ENCODE peak calls at places on chromosomes 6 and 20, in six cellular contexts. R, K, S, Q, X and B are unnamed samples.

GRCh38 chr20:54475334-54476287 is at the start of gene DOK5:
- DNase-seq in R (peak), K (no peak), S (peak), Q (peak), X (peak), B (no peak)

GRCh38 chr20:63536241-63536977 is 767 bp downstream of the PTK6 start:
- DNase-seq in R (peak), K (no peak), S (peak), Q (peak), X (peak), B (no peak)

GRCh38 chr6:129678463-129678862 is 31.5 kb downstream of the ARHGAP18 start:
- DNase-seq in R (no peak), K (no peak), S (no peak), Q (no peak), X (no peak), B (no peak)

GRCh38 chr6:57265755-57266221 is 43.7 kb upstream of the RAB23 start:
- DNase-seq in R (no peak), K (no peak), S (no peak), Q (peak), X (peak), B (no peak)

GRCh38 chr20:47222728-47223127 is 133.8 kb downstream of the ZMYND8 start:
- DNase-seq in R (no peak), K (no peak), S (no peak), Q (no peak), X (no peak), B (no peak)

GRCh38 chr20:15931897-15932296 is 641.4 kb downstream of the KIF16B start:
- DNase-seq in R (no peak), K (no peak), S (no peak), Q (no peak), X (no peak), B (no peak)

GRCh38 chr20:57197352-57198198 is 68.9 kb downstream of the BMP7 start:
- DNase-seq in R (no peak), K (no peak), S (no peak), Q (no peak), X (no peak), B (no peak)

GRCh38 chr20:49594143-49594928 is 26.4 kb upstream of the PTGIS start:
- DNase-seq in R (no peak), K (no peak), S (no peak), Q (peak), X (peak), B (peak)

GRCh38 chr6:100228437-100229424 is 234.7 kb upstream of the MCHR2 start:
- DNase-seq in R (peak), K (peak), S (peak), Q (peak), X (peak), B (peak)

GRCh38 chr6:56378507-56378906 is 131.1 kb upstream of the COL21A1 start:
- DNase-seq in R (no peak), K (no peak), S (no peak), Q (no peak), X (no peak), B (no peak)

GRCh38 chr20:2006452-2007381 is 12.9 kb upstream of the PDYN start:
- DNase-seq in R (no peak), K (peak), S (peak), Q (peak), X (peak), B (peak)

GRCh38 chr6:41371461-41371991 is 36.1 kb downstream of the NCR2 start:
- DNase-seq in R (peak), K (no peak), S (peak), Q (peak), X (peak), B (no peak)

GRCh38 chr6:404685-405423 is 13.3 kb downstream of the IRF4 start:
- DNase-seq in R (no peak), K (peak), S (no peak), Q (no peak), X (no peak), B (peak)

GRCh38 chr6:112348891-112349736 is 2.0 kb downstream of the RFPL4B start:
- DNase-seq in R (no peak), K (no peak), S (no peak), Q (no peak), X (no peak), B (no peak)

GRCh38 chr20:48761023-48761785 is 66.6 kb downstream of the PREX1 start:
- DNase-seq in R (no peak), K (peak), S (no peak), Q (no peak), X (no peak), B (peak)

GRCh38 chr20:58174708-58175287 is 53.7 kb downstream of the ANKRD60 start:
- DNase-seq in R (no peak), K (no peak), S (no peak), Q (no peak), X (no peak), B (no peak)

GRCh38 chr20:50762435-50763201 is 31.2 kb downstream of the PARD6B start:
- DNase-seq in R (no peak), K (no peak), S (no peak), Q (peak), X (peak), B (no peak)

GRCh38 chr20:54049156-54049555 is 21.2 kb downstream of the BCAS1 start:
- DNase-seq in R (no peak), K (no peak), S (no peak), Q (peak), X (peak), B (no peak)

GRCh38 chr6:624979-625378 is 31.9 kb downstream of the HUS1B start:
- DNase-seq in R (peak), K (peak), S (no peak), Q (peak), X (peak), B (no peak)

GRCh38 chr6:11486959-11487358 is 50.6 kb upstream of the TMEM170B start:
- DNase-seq in R (no peak), K (no peak), S (no peak), Q (no peak), X (no peak), B (no peak)

GRCh38 chr6:136723780-136724179 is 68.5 kb downstream of the MAP3K5 start:
- DNase-seq in R (no peak), K (peak), S (no peak), Q (no peak), X (no peak), B (peak)

GRCh38 chr6:45382391-45382790 is 4.7 kb upstream of the SUPT3H start:
- DNase-seq in R (no peak), K (no peak), S (no peak), Q (no peak), X (no peak), B (no peak)

GRCh38 chr6:136158971-136159370 is 91.1 kb downstream of the MTFR2 start:
- DNase-seq in R (no peak), K (no peak), S (no peak), Q (no peak), X (no peak), B (no peak)

GRCh38 chr6:158737710-158738615 is 81.2 kb downstream of the EZR start:
- DNase-seq in R (no peak), K (no peak), S (no peak), Q (no peak), X (peak), B (no peak)

GRCh38 chr20:24987244-24987643 is 5.3 kb downstream of the APMAP start:
- DNase-seq in R (no peak), K (no peak), S (no peak), Q (no peak), X (no peak), B (peak)

GRCh38 chr6:139145661-139146060 is 10.8 kb downstream of the HECA start:
- DNase-seq in R (no peak), K (no peak), S (no peak), Q (no peak), X (no peak), B (no peak)

GRCh38 chr20:21453676-21454075 is 56.4 kb upstream of the NKX2-4 start:
- DNase-seq in R (no peak), K (no peak), S (no peak), Q (no peak), X (no peak), B (no peak)

GRCh38 chr6:135938588-135939215 is 87.2 kb downstream of the PDE7B start:
- DNase-seq in R (no peak), K (peak), S (no peak), Q (peak), X (peak), B (no peak)

GRCh38 chr20:25005220-25005619 is 12.7 kb upstream of the APMAP start:
- DNase-seq in R (no peak), K (no peak), S (no peak), Q (peak), X (peak), B (no peak)

GRCh38 chr6:121436172-121436965 is 923 bp downstream of the GJA1 start:
- DNase-seq in R (peak), K (no peak), S (no peak), Q (peak), X (peak), B (no peak)

GRCh38 chr6:100283288-100283687 is 181.4 kb downstream of the SIM1 start:
- DNase-seq in R (no peak), K (no peak), S (no peak), Q (peak), X (peak), B (no peak)

GRCh38 chr6:26270121-26270861 is 94.7 kb upstream of the BTN3A2 start:
- DNase-seq in R (no peak), K (peak), S (no peak), Q (no peak), X (no peak), B (peak)

GRCh38 chr6:160036790-160037206 is 67.9 kb downstream of the IGF2R start:
- DNase-seq in R (no peak), K (no peak), S (no peak), Q (peak), X (peak), B (no peak)

GRCh38 chr6:156068870-156069269 is 613.2 kb upstream of the NOX3 start:
- DNase-seq in R (no peak), K (peak), S (no peak), Q (no peak), X (no peak), B (no peak)
- TF ChIP-seq CTCF in R (no peak), K (peak), S (no peak), Q (no peak), X (no peak), B (no peak)

GRCh38 chr6:161922631-161923119 is 648.8 kb upstream of the AGPAT4 start:
- DNase-seq in R (no peak), K (peak), S (peak), Q (peak), X (peak), B (peak)
- TF ChIP-seq CTCF in R (no peak), K (peak), S (peak), Q (no peak), X (peak), B (no peak)

DNA sequence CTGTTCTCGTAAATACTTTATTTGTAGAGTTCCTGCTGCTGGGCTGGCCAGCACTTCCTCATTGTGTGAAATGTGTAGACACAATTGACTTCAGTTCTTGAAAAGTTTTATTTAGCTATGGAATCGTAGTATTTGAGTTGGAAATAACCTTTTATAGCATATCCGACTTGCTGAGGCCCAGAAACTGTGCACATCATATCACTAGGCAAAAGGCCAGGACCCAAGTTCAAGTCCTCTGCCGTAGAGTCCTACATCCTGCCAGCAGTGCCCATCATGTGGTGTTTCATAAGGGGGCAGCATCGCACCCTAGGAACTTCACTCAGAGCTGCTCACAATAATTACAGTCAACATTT is 207.7 kb upstream of the SNX9 start:
- DNase-seq in R (no peak), K (no peak), S (no peak), Q (peak), X (peak), B (peak)
- TF ChIP-seq CTCF in R (no peak), K (peak), S (no peak), Q (no peak), X (no peak), B (no peak)

GRCh38 chr20:60210779-60211617 is 252.8 kb downstream of the CDH26 start:
- DNase-seq in R (no peak), K (peak), S (peak), Q (peak), X (peak), B (peak)
- TF ChIP-seq CTCF in R (peak), K (peak), S (peak), Q (peak), X (peak), B (peak)

GRCh38 chr20:62314339-62314638 is 11.5 kb downstream of the ADRM1 start:
- DNase-seq in R (no peak), K (no peak), S (no peak), Q (no peak), X (no peak), B (no peak)

GRCh38 chr20:62314711-62315302 is 12.0 kb downstream of the ADRM1 start:
- DNase-seq in R (peak), K (no peak), S (no peak), Q (no peak), X (no peak), B (no peak)

GRCh38 chr20:62316331-62317166 is 13.8 kb downstream of the ADRM1 start:
- DNase-seq in R (peak), K (no peak), S (no peak), Q (no peak), X (no peak), B (no peak)

GRCh38 chr20:62317167-62317655 is 14.4 kb downstream of the ADRM1 start:
- DNase-seq in R (peak), K (no peak), S (no peak), Q (no peak), X (no peak), B (no peak)

GRCh38 chr20:62315773-62316172 is 13.0 kb downstream of the ADRM1 start:
- DNase-seq in R (peak), K (no peak), S (no peak), Q (no peak), X (no peak), B (no peak)
- TF ChIP-seq CTCF in R (no peak), K (no peak), S (no peak), Q (no peak), X (no peak), B (no peak)